ENCODE peak calls at places on chromosomes 16 and 17, in nine cellular contexts. One of them, this sample, is unnamed.

GRCh38 chr16:66357523-66357928 is 9.0 kb upstream of the CDH5 start:
- DNase-seq in pancreas: no peak
- DNase-seq in tibial artery: peak; percentile 53
- DNase-seq in CD8-positive, alpha-beta memory T cell: no peak
- DNase-seq in psoas muscle: no peak
- DNase-seq in stomach: peak; percentile 43
- DNase-seq in AG04450: peak; percentile 62
- DNase-seq in mammary epithelial cell: peak; percentile 74
- DNase-seq in uterus: peak; percentile 31
- DNase-seq in this sample: peak; percentile 36

GRCh38 chr17:38627957-38628356 is 22.2 kb upstream of the SRCIN1 start:
- DNase-seq in pancreas: no peak
- DNase-seq in tibial artery: no peak
- DNase-seq in CD8-positive, alpha-beta memory T cell: no peak
- DNase-seq in psoas muscle: no peak
- DNase-seq in stomach: no peak
- DNase-seq in AG04450: no peak
- DNase-seq in mammary epithelial cell: no peak
- DNase-seq in uterus: no peak
- DNase-seq in this sample: no peak

GRCh38 chr16:47016700-47017133 is 43.2 kb upstream of the DNAJA2 start:
- DNase-seq in pancreas: no peak
- DNase-seq in tibial artery: no peak
- DNase-seq in CD8-positive, alpha-beta memory T cell: peak; percentile 16
- DNase-seq in psoas muscle: no peak
- DNase-seq in stomach: no peak
- DNase-seq in AG04450: no peak
- DNase-seq in mammary epithelial cell: no peak
- DNase-seq in uterus: no peak
- DNase-seq in this sample: no peak

GRCh38 chr17:34110315-34110714 is 144.8 kb upstream of the CCL2 start:
- DNase-seq in pancreas: peak; percentile 69
- DNase-seq in tibial artery: no peak
- DNase-seq in CD8-positive, alpha-beta memory T cell: no peak
- DNase-seq in psoas muscle: no peak
- DNase-seq in stomach: no peak
- DNase-seq in AG04450: no peak
- DNase-seq in mammary epithelial cell: no peak
- DNase-seq in uterus: no peak
- DNase-seq in this sample: no peak

GRCh38 chr16:9258423-9259051 is 167.1 kb downstream of the HAPSTR1 start:
- DNase-seq in pancreas: peak; percentile 18
- DNase-seq in tibial artery: no peak
- DNase-seq in CD8-positive, alpha-beta memory T cell: no peak
- DNase-seq in psoas muscle: peak; percentile 16
- DNase-seq in stomach: no peak
- DNase-seq in AG04450: no peak
- DNase-seq in mammary epithelial cell: peak; percentile 12
- DNase-seq in uterus: no peak
- DNase-seq in this sample: peak; percentile 17

GRCh38 chr17:57372156-57372555 is 115.8 kb downstream of the MSI2 start:
- DNase-seq in pancreas: no peak
- DNase-seq in tibial artery: no peak
- DNase-seq in CD8-positive, alpha-beta memory T cell: no peak
- DNase-seq in psoas muscle: no peak
- DNase-seq in stomach: no peak
- DNase-seq in AG04450: no peak
- DNase-seq in mammary epithelial cell: peak; percentile 49
- DNase-seq in uterus: no peak
- DNase-seq in this sample: no peak

GRCh38 chr17:77445908-77446535 is 305.3 kb downstream of the SEC14L1 start:
- DNase-seq in pancreas: no peak
- DNase-seq in tibial artery: no peak
- DNase-seq in CD8-positive, alpha-beta memory T cell: peak; percentile 68
- DNase-seq in psoas muscle: no peak
- DNase-seq in stomach: peak; percentile 77
- DNase-seq in AG04450: no peak
- DNase-seq in mammary epithelial cell: no peak
- DNase-seq in uterus: no peak
- DNase-seq in this sample: no peak

GRCh38 chr16:56710181-56710737 is 19.7 kb upstream of the NUP93 start:
- DNase-seq in pancreas: no peak
- DNase-seq in tibial artery: no peak
- DNase-seq in CD8-positive, alpha-beta memory T cell: no peak
- DNase-seq in psoas muscle: no peak
- DNase-seq in stomach: no peak
- DNase-seq in AG04450: no peak
- DNase-seq in mammary epithelial cell: no peak
- DNase-seq in uterus: no peak
- DNase-seq in this sample: no peak

GRCh38 chr17:77329741-77330531 is 189.2 kb downstream of the SEC14L1 start:
- DNase-seq in pancreas: no peak
- DNase-seq in tibial artery: no peak
- DNase-seq in CD8-positive, alpha-beta memory T cell: no peak
- DNase-seq in psoas muscle: no peak
- DNase-seq in stomach: peak; percentile 19
- DNase-seq in AG04450: no peak
- DNase-seq in mammary epithelial cell: no peak
- DNase-seq in uterus: peak; percentile 13
- DNase-seq in this sample: no peak

DNA sequence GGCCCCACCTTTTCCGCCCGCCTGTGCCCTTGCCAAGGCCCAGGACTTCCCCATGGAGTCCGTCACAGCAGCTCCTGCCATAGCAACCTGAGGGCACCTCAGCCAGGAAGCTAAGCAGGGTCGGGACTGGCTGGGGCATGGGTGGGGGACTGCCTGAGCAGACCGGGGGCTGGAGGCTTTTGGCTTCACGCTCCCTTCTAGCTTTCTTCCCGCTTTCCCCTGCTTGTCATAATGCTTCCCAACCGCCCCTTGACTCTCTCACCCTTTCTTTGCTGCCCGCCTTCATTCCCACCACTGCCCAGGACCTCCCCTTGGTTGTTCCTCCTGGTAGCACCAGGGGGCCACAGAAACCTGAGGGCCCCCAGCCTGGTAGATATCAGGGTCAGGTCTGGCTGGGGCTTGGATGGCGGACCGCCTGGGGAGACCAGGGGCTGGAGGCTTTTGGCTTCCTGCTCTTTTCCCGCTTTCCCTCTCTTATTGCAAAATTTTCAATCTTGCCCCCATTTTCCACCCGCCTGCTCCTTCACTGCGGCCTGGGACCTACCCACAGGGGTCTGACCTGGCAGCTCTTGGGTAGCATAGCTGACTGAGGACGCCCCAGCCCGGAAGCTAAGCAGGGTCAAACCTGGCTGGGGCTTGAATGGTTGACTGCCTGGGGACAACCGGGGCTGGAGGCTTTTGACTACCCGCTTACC is 2287.7 kb downstream of the TP53TG3F start:
- DNase-seq in pancreas: no peak
- DNase-seq in tibial artery: no peak
- DNase-seq in CD8-positive, alpha-beta memory T cell: no peak
- DNase-seq in psoas muscle: no peak
- DNase-seq in stomach: no peak
- DNase-seq in AG04450: no peak
- DNase-seq in mammary epithelial cell: no peak
- DNase-seq in uterus: no peak
- DNase-seq in this sample: no peak
- H3K9me3 ChIP-seq in pancreas: no peaks in the 10 kb centered on the region
- H3K9me3 ChIP-seq in tibial artery: peaks cover 9% of the 10 kb centered on the region
- H3K9me3 ChIP-seq in CD8-positive, alpha-beta memory T cell: no peaks in the 10 kb centered on the region
- H3K9me3 ChIP-seq in psoas muscle: no peaks in the 10 kb centered on the region
- H3K9me3 ChIP-seq in stomach: peaks cover 98% of the 10 kb centered on the region
- H3K9me3 ChIP-seq in AG04450: peaks cover 73% of the 10 kb centered on the region
- H3K9me3 ChIP-seq in mammary epithelial cell: peaks cover 22% of the 10 kb centered on the region
- H3K9me3 ChIP-seq in uterus: no peaks in the 10 kb centered on the region
- H3K9me3 ChIP-seq in this sample: no peaks in the 10 kb centered on the region

GRCh38 chr17:48247603-48248002 is 140.0 kb downstream of the SNX11 start:
- DNase-seq in pancreas: no peak
- DNase-seq in tibial artery: no peak
- DNase-seq in CD8-positive, alpha-beta memory T cell: no peak
- DNase-seq in psoas muscle: no peak
- DNase-seq in stomach: no peak
- DNase-seq in AG04450: no peak
- DNase-seq in mammary epithelial cell: no peak
- DNase-seq in uterus: no peak
- DNase-seq in this sample: no peak

GRCh38 chr17:48250949-48251348 is 143.4 kb downstream of the SNX11 start:
- DNase-seq in pancreas: no peak
- DNase-seq in tibial artery: no peak
- DNase-seq in CD8-positive, alpha-beta memory T cell: no peak
- DNase-seq in psoas muscle: no peak
- DNase-seq in stomach: no peak
- DNase-seq in AG04450: no peak
- DNase-seq in mammary epithelial cell: no peak
- DNase-seq in uterus: no peak
- DNase-seq in this sample: no peak

GRCh38 chr17:48253976-48254375 is 146.4 kb downstream of the SNX11 start:
- DNase-seq in pancreas: no peak
- DNase-seq in tibial artery: no peak
- DNase-seq in CD8-positive, alpha-beta memory T cell: no peak
- DNase-seq in psoas muscle: no peak
- DNase-seq in stomach: no peak
- DNase-seq in AG04450: no peak
- DNase-seq in mammary epithelial cell: no peak
- DNase-seq in uterus: no peak
- DNase-seq in this sample: no peak

GRCh38 chr17:48254896-48255295 is 147.3 kb downstream of the SNX11 start:
- DNase-seq in pancreas: no peak
- DNase-seq in tibial artery: no peak
- DNase-seq in CD8-positive, alpha-beta memory T cell: no peak
- DNase-seq in psoas muscle: no peak
- DNase-seq in stomach: no peak
- DNase-seq in AG04450: no peak
- DNase-seq in mammary epithelial cell: no peak
- DNase-seq in uterus: no peak
- DNase-seq in this sample: no peak

DNA sequence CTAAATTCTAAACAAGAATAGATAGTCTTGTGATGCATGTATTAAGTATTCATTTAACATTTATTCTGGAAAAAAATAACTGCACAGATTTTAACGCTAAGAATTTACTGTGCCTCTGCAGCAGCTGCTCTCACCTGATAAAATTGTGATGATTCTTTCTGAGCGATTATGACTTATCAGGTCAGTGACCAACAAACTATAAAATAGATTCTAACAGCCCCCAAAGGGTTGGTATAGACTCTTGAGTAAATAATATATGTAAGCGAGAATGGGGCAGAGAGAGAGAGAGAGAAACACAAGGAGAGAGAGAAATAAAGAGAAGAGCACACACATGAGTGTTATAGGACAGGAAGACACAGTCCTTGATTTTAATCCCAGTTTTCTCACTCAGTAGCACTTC is 144.4 kb downstream of the SNX11 start:
- DNase-seq in pancreas: no peak
- DNase-seq in tibial artery: no peak
- DNase-seq in CD8-positive, alpha-beta memory T cell: no peak
- DNase-seq in psoas muscle: no peak
- DNase-seq in stomach: no peak
- DNase-seq in AG04450: no peak
- DNase-seq in mammary epithelial cell: no peak
- DNase-seq in uterus: no peak
- DNase-seq in this sample: no peak
- H3K27me3 ChIP-seq in pancreas: no peaks in the 10 kb centered on the region
- H3K27me3 ChIP-seq in tibial artery: peaks cover 45% of the 10 kb centered on the region
- H3K27me3 ChIP-seq in CD8-positive, alpha-beta memory T cell: no peaks in the 10 kb centered on the region
- H3K27me3 ChIP-seq in psoas muscle: no peaks in the 10 kb centered on the region
- H3K27me3 ChIP-seq in stomach: no peaks in the 10 kb centered on the region
- H3K27me3 ChIP-seq in AG04450: peaks cover 40% of the 10 kb centered on the region
- H3K27me3 ChIP-seq in mammary epithelial cell: no peaks in the 10 kb centered on the region
- H3K27me3 ChIP-seq in uterus: peaks cover 10% of the 10 kb centered on the region
- H3K27me3 ChIP-seq in this sample: no peaks in the 10 kb centered on the region

GRCh38 chr17:364766-365165 is 12.2 kb upstream of the RPH3AL start:
- DNase-seq in pancreas: no peak
- DNase-seq in tibial artery: no peak
- DNase-seq in CD8-positive, alpha-beta memory T cell: no peak
- DNase-seq in psoas muscle: no peak
- DNase-seq in stomach: no peak
- DNase-seq in AG04450: no peak
- DNase-seq in mammary epithelial cell: no peak
- DNase-seq in uterus: no peak
- DNase-seq in this sample: no peak
- H3K9me3 ChIP-seq in pancreas: no peaks in the 10 kb centered on the region
- H3K9me3 ChIP-seq in tibial artery: no peaks in the 10 kb centered on the region
- H3K9me3 ChIP-seq in CD8-positive, alpha-beta memory T cell: no peaks in the 10 kb centered on the region
- H3K9me3 ChIP-seq in psoas muscle: no peaks in the 10 kb centered on the region
- H3K9me3 ChIP-seq in stomach: no peaks in the 10 kb centered on the region
- H3K9me3 ChIP-seq in AG04450: peaks cover 3% of the 10 kb centered on the region
- H3K9me3 ChIP-seq in mammary epithelial cell: peaks cover 14% of the 10 kb centered on the region
- H3K9me3 ChIP-seq in uterus: no peaks in the 10 kb centered on the region
- H3K9me3 ChIP-seq in this sample: no peaks in the 10 kb centered on the region

GRCh38 chr17:48681609-48682008 is 40.7 kb downstream of the PRAC1 start:
- DNase-seq in pancreas: no peak
- DNase-seq in tibial artery: no peak
- DNase-seq in CD8-positive, alpha-beta memory T cell: no peak
- DNase-seq in psoas muscle: no peak
- DNase-seq in stomach: no peak
- DNase-seq in AG04450: no peak
- DNase-seq in mammary epithelial cell: no peak
- DNase-seq in uterus: no peak
- DNase-seq in this sample: no peak

GRCh38 chr17:48676963-48677558 is 45.3 kb downstream of the PRAC1 start:
- DNase-seq in pancreas: no peak
- DNase-seq in tibial artery: no peak
- DNase-seq in CD8-positive, alpha-beta memory T cell: no peak
- DNase-seq in psoas muscle: no peak
- DNase-seq in stomach: no peak
- DNase-seq in AG04450: no peak
- DNase-seq in mammary epithelial cell: no peak
- DNase-seq in uterus: no peak
- DNase-seq in this sample: no peak

GRCh38 chr17:48679385-48680096 is 42.8 kb downstream of the PRAC1 start:
- DNase-seq in pancreas: no peak
- DNase-seq in tibial artery: no peak
- DNase-seq in CD8-positive, alpha-beta memory T cell: no peak
- DNase-seq in psoas muscle: no peak
- DNase-seq in stomach: no peak
- DNase-seq in AG04450: no peak
- DNase-seq in mammary epithelial cell: no peak
- DNase-seq in uterus: no peak
- DNase-seq in this sample: no peak

DNA sequence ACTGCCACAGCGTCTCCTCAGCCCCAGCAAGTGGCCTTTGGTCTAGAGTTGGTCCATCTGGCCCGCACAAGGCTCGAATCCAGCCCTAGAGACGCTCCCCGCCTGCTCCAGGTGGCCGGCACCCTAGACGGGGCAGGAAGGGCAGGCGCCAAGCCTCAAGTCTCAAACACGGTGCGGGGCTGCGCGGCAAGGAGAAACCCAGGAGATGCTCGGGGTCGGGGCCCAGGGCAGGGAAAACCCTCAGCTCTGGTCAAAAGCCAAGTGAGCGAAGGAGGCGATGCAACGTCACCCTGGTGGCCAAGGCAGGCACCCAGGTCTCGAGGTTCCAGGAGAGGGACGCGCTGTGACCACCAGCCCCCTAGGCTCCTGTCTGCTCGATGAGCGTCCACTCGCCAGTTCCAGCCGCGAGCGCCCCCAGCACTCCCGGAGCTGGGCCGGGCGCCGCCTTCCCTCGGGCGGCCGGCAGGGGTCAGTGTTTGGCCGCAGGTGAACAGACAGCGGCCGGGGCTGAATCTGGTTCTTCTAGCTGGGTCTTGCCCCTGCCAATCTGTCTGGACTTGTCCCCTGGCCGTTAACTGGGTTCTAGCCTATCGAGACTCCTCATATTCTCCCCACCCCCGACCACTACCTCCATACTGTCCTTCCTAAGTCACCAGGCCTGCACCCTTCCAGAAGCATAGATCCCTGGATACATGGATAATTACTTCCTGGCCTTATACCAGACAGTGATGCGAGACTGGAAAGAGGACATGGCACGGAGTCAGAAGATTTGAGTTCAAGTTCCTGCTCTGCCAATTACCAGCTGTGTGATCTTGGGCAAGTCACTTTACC is 44.0 kb downstream of the PRAC1 start:
- DNase-seq in pancreas: peak; percentile 51
- DNase-seq in tibial artery: peak; percentile 29
- DNase-seq in CD8-positive, alpha-beta memory T cell: peak; percentile 55
- DNase-seq in psoas muscle: peak; percentile 58
- DNase-seq in stomach: peak; percentile 71
- DNase-seq in AG04450: no peak
- DNase-seq in mammary epithelial cell: peak; percentile 69
- DNase-seq in uterus: peak; percentile 43
- DNase-seq in this sample: peak; percentile 76
- H3K27me3 ChIP-seq in pancreas: no peaks in the 10 kb centered on the region
- H3K27me3 ChIP-seq in tibial artery: peaks cover 78% of the 10 kb centered on the region
- H3K27me3 ChIP-seq in CD8-positive, alpha-beta memory T cell: peaks cover 9% of the 10 kb centered on the region
- H3K27me3 ChIP-seq in psoas muscle: peaks cover 5% of the 10 kb centered on the region
- H3K27me3 ChIP-seq in stomach: peaks cover 24% of the 10 kb centered on the region
- H3K27me3 ChIP-seq in AG04450: peaks cover 25% of the 10 kb centered on the region
- H3K27me3 ChIP-seq in mammary epithelial cell: peaks cover 2% of the 10 kb centered on the region
- H3K27me3 ChIP-seq in uterus: peaks cover 7% of the 10 kb centered on the region
- H3K27me3 ChIP-seq in this sample: no peaks in the 10 kb centered on the region